ENCODE peak calls at places on chromosomes 7 and 10, in five cellular contexts. F is H1, J is K562, T is HepG2, G is GM12878. K is an unnamed sample.

GRCh38 chr10:91987397-91988037 is 63.9 kb downstream of the BTAF1 start:
- DNase-seq in F (no peak), J (no peak), T (no peak), G (no peak), K (no peak)

GRCh38 chr10:102261842-102262241 is 16.5 kb downstream of the GBF1 start:
- DNase-seq in F (no peak), J (no peak), T (no peak), G (no peak), K (no peak)

GRCh38 chr7:1242129-1242572 is 9.5 kb downstream of the UNCX start:
- DNase-seq in F (no peak), J (no peak), T (no peak), G (no peak), K (no peak)

GRCh38 chr7:29593458-29593857 is 29.8 kb downstream of the PRR15 start:
- DNase-seq in F (no peak), J (no peak), T (no peak), G (no peak), K (no peak)

GRCh38 chr10:36739884-36740445 is 385.4 kb upstream of the ANKRD30A start:
- DNase-seq in F (no peak), J (no peak), T (no peak), G (no peak), K (no peak)

GRCh38 chr10:93383562-93383981 is 98.6 kb downstream of the MYOF start:
- DNase-seq in F (no peak), J (no peak), T (no peak), G (no peak), K (no peak)

GRCh38 chr7:100588438-100588837 is 2.3 kb downstream of the FBXO24 start:
- DNase-seq in F (no peak), J (peak), T (no peak), G (no peak), K (peak)

GRCh38 chr7:124130-124949 is 68.0 kb upstream of the FAM20C start:
- DNase-seq in F (no peak), J (peak), T (no peak), G (no peak), K (no peak)

GRCh38 chr7:157432541-157432956 is 95.7 kb downstream of the DNAJB6 start:
- DNase-seq in F (peak), J (peak), T (no peak), G (no peak), K (peak)

GRCh38 chr10:121240011-121240410 is 358.2 kb downstream of the FGFR2 start:
- DNase-seq in F (no peak), J (no peak), T (no peak), G (no peak), K (no peak)

GRCh38 chr10:111107023-111107422 is 30.2 kb downstream of the ADRA2A start:
- DNase-seq in F (no peak), J (no peak), T (no peak), G (no peak), K (no peak)

GRCh38 chr7:13946181-13946580 is 43.3 kb downstream of the ETV1 start:
- DNase-seq in F (no peak), J (no peak), T (no peak), G (no peak), K (no peak)

GRCh38 chr7:132817844-132818427 is 241.7 kb upstream of the PLXNA4 start:
- DNase-seq in F (no peak), J (no peak), T (no peak), G (no peak), K (no peak)

GRCh38 chr10:5488272-5489161 is 10.9 kb downstream of the CALML5 start:
- DNase-seq in F (no peak), J (peak), T (no peak), G (no peak), K (no peak)

GRCh38 chr7:39926111-39926510 is 23.9 kb upstream of the CDK13 start:
- DNase-seq in F (no peak), J (no peak), T (no peak), G (no peak), K (no peak)

GRCh38 chr7:91343420-91343819 is 79.2 kb downstream of the FZD1 start:
- DNase-seq in F (no peak), J (no peak), T (no peak), G (no peak), K (no peak)

GRCh38 chr10:50927522-50928189 is 42.2 kb upstream of the A1CF start:
- DNase-seq in F (no peak), J (no peak), T (no peak), G (no peak), K (no peak)
- TF ChIP-seq CHD2 in F (no peak), J (no peak), T (no peak), G (no peak), K (no peak)

DNA sequence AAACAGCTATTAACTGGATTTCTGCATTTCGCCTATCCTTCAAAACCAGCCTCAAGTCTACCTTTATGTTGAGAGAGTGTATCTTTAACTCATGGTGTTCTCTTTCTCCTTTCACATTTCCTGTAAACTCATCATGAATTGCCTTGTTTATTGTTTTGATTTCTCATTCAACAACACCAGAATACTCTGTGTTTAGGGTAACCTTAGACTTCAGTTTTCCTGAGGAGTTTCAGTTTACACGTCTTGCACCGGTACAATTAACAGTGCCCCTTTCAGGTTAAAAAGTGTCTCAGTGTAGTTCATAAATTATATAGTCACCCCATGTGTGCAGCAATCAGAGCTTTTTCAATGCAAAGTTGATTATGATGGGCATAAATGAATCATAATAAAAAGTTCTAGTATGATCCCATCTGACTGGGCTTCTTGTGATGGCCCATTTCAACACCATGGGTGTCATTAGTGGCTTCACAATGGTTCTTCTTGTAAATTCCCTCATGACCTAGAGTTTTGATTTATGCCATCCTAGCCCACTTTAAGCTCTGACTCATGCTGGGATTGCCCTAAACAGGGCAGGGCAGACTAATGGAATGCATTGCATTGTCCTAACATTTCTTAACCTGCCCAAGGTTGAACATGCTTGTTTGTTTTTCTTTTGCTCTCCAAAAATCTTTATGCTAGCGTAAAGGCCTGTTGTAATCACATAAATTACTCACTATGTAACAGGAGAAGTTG is 22.0 kb downstream of the ITGB8 start:
- DNase-seq in F (no peak), J (no peak), T (no peak), G (no peak), K (no peak)
- TF ChIP-seq YY1 in F (no peak), J (no peak), T (no peak), G (no peak), K (no peak)

GRCh38 chr10:62068464-62068863 is 167.0 kb downstream of the ARID5B start:
- DNase-seq in F (no peak), J (no peak), T (no peak), G (no peak), K (no peak)
- H3K4me3 ChIP-seq in F (no peak), J (no peak), T (no peak), G (no peak), K (no peak)

GRCh38 chr10:71077796-71078453 is 134.4 kb upstream of the UNC5B start:
- DNase-seq in F (no peak), J (no peak), T (no peak), G (no peak), K (no peak)

GRCh38 chr10:71075759-71076472 is 136.5 kb upstream of the UNC5B start:
- DNase-seq in F (no peak), J (no peak), T (no peak), G (no peak), K (peak)

GRCh38 chr10:71078454-71079145 is 133.8 kb upstream of the UNC5B start:
- DNase-seq in F (no peak), J (no peak), T (no peak), G (no peak), K (no peak)

GRCh38 chr10:71076473-71077142 is 135.8 kb upstream of the UNC5B start:
- DNase-seq in F (no peak), J (no peak), T (no peak), G (no peak), K (peak)

GRCh38 chr10:71077143-71077581 is 135.2 kb upstream of the UNC5B start:
- DNase-seq in F (no peak), J (no peak), T (no peak), G (no peak), K (peak)
- TF ChIP-seq CHD2 in F (no peak), J (no peak), T (no peak), G (no peak), K (no peak)

DNA sequence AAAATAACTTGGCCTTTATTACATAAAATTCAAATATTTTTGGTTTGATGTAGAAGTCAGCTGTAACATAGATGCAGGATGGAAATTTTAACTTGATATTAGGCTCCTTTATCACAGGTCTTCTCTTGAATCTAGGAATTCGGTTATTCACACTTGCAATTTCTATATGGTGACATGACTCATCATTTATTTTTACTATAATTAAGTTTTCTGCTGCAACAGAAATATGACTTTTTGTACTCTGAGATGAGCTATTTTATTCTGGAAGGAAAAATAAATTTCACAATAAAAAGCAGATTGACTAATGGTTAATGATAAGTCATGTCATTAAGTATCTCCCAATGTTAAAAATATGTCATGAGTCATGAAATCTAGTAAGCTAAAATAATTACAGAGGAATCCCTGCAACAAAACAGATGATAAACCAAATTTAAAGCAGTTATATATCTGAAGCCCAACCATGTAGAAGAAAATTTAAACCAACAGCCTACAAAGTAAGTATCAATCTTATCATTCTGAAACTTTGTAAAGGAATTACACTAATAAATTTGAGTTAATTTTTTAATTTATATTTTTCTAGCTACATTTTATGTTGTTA is 149.2 kb downstream of the CACNA2D1 start:
- DNase-seq in F (no peak), J (no peak), T (no peak), G (no peak), K (no peak)
- TF ChIP-seq YY1 in F (no peak), J (no peak), T (no peak), G (no peak), K (no peak)